ENCODE peak calls at places on chromosomes 7 and 10, in nine cellular contexts. E is NCI-H748 treated with DMSO at 0.1 percent for 48 hours; W is MCF 10A; D is SW 1271; A is stimulated activated CD8-positive, alpha-beta memory T cell treated with anti-CD3 and anti-CD28 coated beads, Interleukin-4, amount 100 ng/mL, for 24 hours; S is body of pancreas; V is naive thymus-derived CD4-positive, alpha-beta T cell; Q is HT1080; K is GM12891. Y is an unnamed sample.

GRCh38 chr10:88228130-88228529 is 355.0 kb downstream of the RNLS start:
- DNase-seq in E (no peak), W (no peak), D (no peak), A (no peak), S (no peak), V (no peak), Q (no peak), K (no peak), Y (no peak)

GRCh38 chr10:95742529-95742884 is 13.5 kb upstream of the ENTPD1 start:
- DNase-seq in E (peak), W (no peak), D (no peak), A (no peak), S (peak), V (no peak), Q (no peak), K (no peak), Y (no peak)

GRCh38 chr10:70940834-70941568 is 52.6 kb upstream of the PCBD1 start:
- DNase-seq in E (no peak), W (peak), D (no peak), A (no peak), S (peak), V (no peak), Q (no peak), K (no peak), Y (no peak)

GRCh38 chr10:75428434-75429158 is 2.8 kb upstream of the LRMDA start:
- DNase-seq in E (no peak), W (peak), D (no peak), A (no peak), S (no peak), V (no peak), Q (peak), K (no peak), Y (no peak)

GRCh38 chr10:126844406-126844805 is 60.8 kb upstream of the DOCK1 start:
- DNase-seq in E (no peak), W (no peak), D (no peak), A (no peak), S (no peak), V (no peak), Q (peak), K (no peak), Y (no peak)

GRCh38 chr7:32881074-32881982 is 10.2 kb downstream of the KBTBD2 start:
- DNase-seq in E (no peak), W (peak), D (no peak), A (no peak), S (no peak), V (no peak), Q (no peak), K (no peak), Y (no peak)

GRCh38 chr10:76356557-76356956 is 925.1 kb downstream of the LRMDA start:
- DNase-seq in E (no peak), W (no peak), D (no peak), A (no peak), S (no peak), V (no peak), Q (peak), K (no peak), Y (no peak)

GRCh38 chr7:143299840-143300239 is 11.7 kb downstream of the CASP2 start:
- DNase-seq in E (no peak), W (peak), D (no peak), A (peak), S (peak), V (peak), Q (no peak), K (no peak), Y (no peak)

GRCh38 chr10:61438141-61438984 is 14.8 kb downstream of the TMEM26 start:
- DNase-seq in E (no peak), W (peak), D (no peak), A (no peak), S (no peak), V (no peak), Q (peak), K (no peak), Y (no peak)

GRCh38 chr10:99395750-99396445 is 34.5 kb downstream of the GOT1 start:
- DNase-seq in E (no peak), W (peak), D (no peak), A (no peak), S (no peak), V (no peak), Q (peak), K (no peak), Y (no peak)

GRCh38 chr7:6604458-6604857 is 11.0 kb upstream of the ZNF853 start:
- DNase-seq in E (no peak), W (no peak), D (no peak), A (no peak), S (no peak), V (no peak), Q (no peak), K (no peak), Y (no peak)

GRCh38 chr7:15780271-15780670 is 93.8 kb upstream of the MEOX2 start:
- DNase-seq in E (no peak), W (no peak), D (no peak), A (no peak), S (no peak), V (no peak), Q (peak), K (no peak), Y (no peak)

GRCh38 chr7:106165328-106165727 is 53.2 kb upstream of the SYPL1 start:
- DNase-seq in E (no peak), W (peak), D (no peak), A (no peak), S (no peak), V (no peak), Q (peak), K (no peak), Y (no peak)

GRCh38 chr7:47249361-47249760 is 332.6 kb downstream of the TNS3 start:
- DNase-seq in E (no peak), W (no peak), D (no peak), A (no peak), S (no peak), V (no peak), Q (no peak), K (no peak), Y (no peak)

GRCh38 chr10:110762109-110762848 is 109.4 kb upstream of the PDCD4 start:
- DNase-seq in E (no peak), W (no peak), D (no peak), A (no peak), S (no peak), V (no peak), Q (no peak), K (no peak), Y (no peak)

GRCh38 chr7:128425851-128426250 is 16.1 kb upstream of the IMPDH1 start:
- DNase-seq in E (peak), W (peak), D (no peak), A (peak), S (peak), V (peak), Q (peak), K (no peak), Y (no peak)

GRCh38 chr7:102991077-102991539 is 78.3 kb downstream of the LRRC17 start:
- DNase-seq in E (no peak), W (no peak), D (no peak), A (no peak), S (no peak), V (no peak), Q (no peak), K (no peak), Y (no peak)

GRCh38 chr10:99564361-99564760 is 31.6 kb downstream of the NKX2-3 start:
- DNase-seq in E (no peak), W (no peak), D (no peak), A (no peak), S (no peak), V (no peak), Q (no peak), K (no peak), Y (no peak)

GRCh38 chr7:21243265-21243664 is 184.6 kb upstream of the SP4 start:
- DNase-seq in E (no peak), W (no peak), D (no peak), A (no peak), S (no peak), V (no peak), Q (no peak), K (no peak), Y (no peak)

GRCh38 chr7:36487756-36488336 is 98.2 kb downstream of the ANLN start:
- DNase-seq in E (peak), W (peak), D (no peak), A (no peak), S (peak), V (no peak), Q (peak), K (peak), Y (no peak)

GRCh38 chr7:41834805-41835694 is 132.2 kb upstream of the INHBA start:
- DNase-seq in E (no peak), W (no peak), D (no peak), A (no peak), S (no peak), V (no peak), Q (no peak), K (no peak), Y (no peak)

GRCh38 chr7:42753917-42754363 is 157.9 kb downstream of the C7orf25 start:
- DNase-seq in E (no peak), W (no peak), D (no peak), A (no peak), S (no peak), V (no peak), Q (no peak), K (no peak), Y (no peak)

GRCh38 chr10:79159141-79159619 is 90.4 kb downstream of the ZMIZ1 start:
- DNase-seq in E (no peak), W (peak), D (no peak), A (no peak), S (no peak), V (no peak), Q (peak), K (no peak), Y (no peak)

GRCh38 chr7:26291699-26292538 is at the start of gene SNX10:
- DNase-seq in E (peak), W (peak), D (no peak), A (peak), S (peak), V (peak), Q (peak), K (peak), Y (peak)

GRCh38 chr7:107045980-107046379 is 1.5 kb downstream of the PRKAR2B start:
- DNase-seq in E (peak), W (peak), D (no peak), A (no peak), S (no peak), V (no peak), Q (peak), K (no peak), Y (no peak)

GRCh38 chr7:43353902-43354301 is 229.0 kb upstream of the STK17A start:
- DNase-seq in E (no peak), W (peak), D (no peak), A (no peak), S (no peak), V (no peak), Q (peak), K (no peak), Y (no peak)